ENCODE peak calls at places on chromosomes 5 and 9, in ten cellular contexts. X, G, S, C, A, O, V, R, H and L are unnamed samples.

GRCh38 chr9:71819115-71819739 is 50.9 kb upstream of the CEMIP2 start:
- DNase-seq in V (peak), C (peak), A (peak), H (peak), G (peak), X (peak), S (no peak), O (peak), R (no peak), L (peak)

GRCh38 chr9:92191801-92192200 is 76.6 kb upstream of the SPTLC1 start:
- DNase-seq in G (peak), S (no peak), H (no peak), X (no peak), O (no peak), A (no peak), V (no peak), C (no peak), R (no peak), L (peak)

GRCh38 chr9:4293293-4293931 is 6.5 kb downstream of the GLIS3 start:
- DNase-seq in O (peak), S (no peak), G (peak), X (no peak), C (peak), R (no peak), V (no peak), H (no peak), A (no peak), L (peak)

GRCh38 chr5:88724201-88724600 is 158.8 kb downstream of the MEF2C start:
- DNase-seq in R (no peak), X (peak), V (peak), A (no peak), S (no peak), G (peak), H (no peak), C (no peak), O (no peak), L (peak)

GRCh38 chr5:65066385-65066784 is 297.7 kb downstream of the CWC27 start:
- DNase-seq in V (peak), G (peak), A (no peak), C (no peak), S (no peak), O (no peak), R (no peak), X (no peak), H (no peak), L (no peak)

GRCh38 chr9:127086771-127087170 is 35.7 kb downstream of the ANGPTL2 start:
- DNase-seq in H (no peak), A (no peak), V (no peak), S (no peak), O (no peak), C (no peak), G (no peak), X (no peak), R (no peak), L (no peak)

GRCh38 chr9:92983984-92984589 is 36.8 kb downstream of the FGD3 start:
- DNase-seq in C (no peak), G (peak), X (peak), R (no peak), H (no peak), S (no peak), O (no peak), V (peak), A (peak), L (peak)

GRCh38 chr5:91061946-91062586 is 321.1 kb downstream of the ARRDC3 start:
- DNase-seq in C (no peak), V (no peak), X (peak), A (no peak), S (no peak), G (no peak), R (no peak), O (no peak), H (no peak), L (no peak)

GRCh38 chr9:37421914-37422288 is 595 bp upstream of the GRHPR start:
- DNase-seq in G (no peak), X (no peak), O (no peak), H (no peak), S (no peak), V (no peak), R (no peak), A (no peak), C (no peak), L (no peak)

GRCh38 chr9:95048225-95049087 is 269.1 kb downstream of the FANCC start:
- DNase-seq in C (no peak), A (peak), R (peak), H (peak), G (peak), O (peak), V (peak), X (peak), S (peak), L (no peak)

GRCh38 chr5:173474881-173475287 is 141.6 kb downstream of the BOD1 start:
- DNase-seq in A (no peak), O (no peak), X (no peak), C (no peak), G (peak), V (no peak), H (no peak), R (no peak), S (no peak), L (peak)

GRCh38 chr5:3542158-3542557 is 53.5 kb upstream of the IRX1 start:
- DNase-seq in A (no peak), V (no peak), S (no peak), R (no peak), H (no peak), O (no peak), C (no peak), G (no peak), X (no peak), L (no peak)

GRCh38 chr5:43215073-43215631 is 23.1 kb downstream of the NIM1K start:
- DNase-seq in O (no peak), S (no peak), R (no peak), H (no peak), A (no peak), V (no peak), X (no peak), G (peak), C (no peak), L (no peak)

GRCh38 chr5:177982072-177982727 is 13.8 kb downstream of the PROP1 start:
- DNase-seq in X (no peak), R (no peak), C (peak), S (no peak), O (no peak), G (peak), A (peak), H (no peak), V (peak), L (no peak)

GRCh38 chr9:87197349-87198130 is 250.2 kb upstream of the GAS1 start:
- DNase-seq in A (no peak), S (no peak), O (no peak), H (no peak), C (no peak), V (no peak), X (no peak), G (peak), R (no peak), L (no peak)

GRCh38 chr5:76524872-76525271 is 98.3 kb downstream of the F2RL2 start:
- DNase-seq in A (no peak), C (no peak), G (no peak), O (no peak), S (no peak), V (no peak), X (no peak), H (no peak), R (no peak), L (no peak)

GRCh38 chr5:178078197-178078995 is 34.9 kb upstream of the N4BP3 start:
- DNase-seq in G (peak), V (no peak), C (no peak), S (no peak), O (peak), R (no peak), A (no peak), X (no peak), H (no peak), L (peak)